ENCODE peak calls at places on chromosomes 2 and 18, in eight cellular contexts. One of them, this sample, is unnamed.

GRCh38 chr2:31213063-31213882 is 4.0 kb downstream of the CAPN14 start:
- DNase-seq in IMR-90: no peak
- DNase-seq in A549: no peak
- DNase-seq in suprapubic skin: no peak
- DNase-seq in heart left ventricle: no peak
- DNase-seq in prostate gland: no peak
- DNase-seq in transverse colon: no peak
- DNase-seq in breast epithelium: no peak
- DNase-seq in this sample: no peak

GRCh38 chr2:234816056-234816455 is 135.8 kb upstream of the SH3BP4 start:
- DNase-seq in IMR-90: no peak
- DNase-seq in breast epithelium: no peak
- DNase-seq in prostate gland: no peak
- DNase-seq in A549: no peak
- DNase-seq in heart left ventricle: no peak
- DNase-seq in transverse colon: no peak
- DNase-seq in suprapubic skin: no peak
- DNase-seq in this sample: no peak

GRCh38 chr18:50079571-50080295 is 115.2 kb downstream of the MYO5B start:
- DNase-seq in breast epithelium: peak; percentile 72
- DNase-seq in suprapubic skin: no peak
- DNase-seq in prostate gland: peak; percentile 36
- DNase-seq in heart left ventricle: peak; percentile 72
- DNase-seq in transverse colon: peak; percentile 13
- DNase-seq in IMR-90: no peak
- DNase-seq in A549: no peak
- DNase-seq in this sample: peak; percentile 96

GRCh38 chr2:55885129-55885943 is 38.2 kb downstream of the EFEMP1 start:
- DNase-seq in suprapubic skin: no peak
- DNase-seq in IMR-90: peak; percentile 96
- DNase-seq in heart left ventricle: no peak
- DNase-seq in transverse colon: no peak
- DNase-seq in breast epithelium: no peak
- DNase-seq in A549: peak; percentile 74
- DNase-seq in prostate gland: no peak
- DNase-seq in this sample: no peak

GRCh38 chr2:11790228-11790627 is 43.8 kb downstream of the LPIN1 start:
- DNase-seq in prostate gland: no peak
- DNase-seq in suprapubic skin: no peak
- DNase-seq in heart left ventricle: no peak
- DNase-seq in A549: no peak
- DNase-seq in IMR-90: no peak
- DNase-seq in transverse colon: no peak
- DNase-seq in breast epithelium: no peak
- DNase-seq in this sample: peak; percentile 41

GRCh38 chr2:78890940-78891339 is 134.6 kb upstream of the REG3G start:
- DNase-seq in breast epithelium: no peak
- DNase-seq in prostate gland: no peak
- DNase-seq in A549: no peak
- DNase-seq in transverse colon: no peak
- DNase-seq in IMR-90: no peak
- DNase-seq in heart left ventricle: no peak
- DNase-seq in suprapubic skin: no peak
- DNase-seq in this sample: no peak

GRCh38 chr2:144357623-144358400 is 162.1 kb downstream of the ZEB2 start:
- DNase-seq in A549: peak; percentile 92
- DNase-seq in breast epithelium: no peak
- DNase-seq in IMR-90: peak; percentile 99
- DNase-seq in suprapubic skin: no peak
- DNase-seq in heart left ventricle: no peak
- DNase-seq in transverse colon: no peak
- DNase-seq in prostate gland: no peak
- DNase-seq in this sample: no peak

GRCh38 chr18:3329471-3329870 is 67.5 kb downstream of the MYL12B start:
- DNase-seq in transverse colon: no peak
- DNase-seq in suprapubic skin: no peak
- DNase-seq in breast epithelium: no peak
- DNase-seq in heart left ventricle: no peak
- DNase-seq in A549: no peak
- DNase-seq in IMR-90: no peak
- DNase-seq in prostate gland: no peak
- DNase-seq in this sample: no peak

GRCh38 chr2:215808996-215809395 is 204.4 kb downstream of the MREG start:
- DNase-seq in breast epithelium: no peak
- DNase-seq in prostate gland: no peak
- DNase-seq in suprapubic skin: no peak
- DNase-seq in transverse colon: no peak
- DNase-seq in heart left ventricle: no peak
- DNase-seq in IMR-90: no peak
- DNase-seq in A549: no peak
- DNase-seq in this sample: no peak

GRCh38 chr18:67728364-67728763 is 211.8 kb upstream of the DSEL start:
- DNase-seq in breast epithelium: no peak
- DNase-seq in suprapubic skin: no peak
- DNase-seq in transverse colon: no peak
- DNase-seq in A549: no peak
- DNase-seq in prostate gland: no peak
- DNase-seq in heart left ventricle: no peak
- DNase-seq in IMR-90: no peak
- DNase-seq in this sample: no peak

GRCh38 chr2:145530653-145531052 is 1010.7 kb upstream of the ZEB2 start:
- DNase-seq in breast epithelium: no peak
- DNase-seq in heart left ventricle: no peak
- DNase-seq in IMR-90: no peak
- DNase-seq in transverse colon: no peak
- DNase-seq in suprapubic skin: no peak
- DNase-seq in A549: no peak
- DNase-seq in prostate gland: no peak
- DNase-seq in this sample: no peak

GRCh38 chr2:178473931-178474330 is 4.5 kb downstream of the FKBP7 start:
- DNase-seq in IMR-90: peak; percentile 15
- DNase-seq in transverse colon: no peak
- DNase-seq in breast epithelium: no peak
- DNase-seq in suprapubic skin: no peak
- DNase-seq in prostate gland: no peak
- DNase-seq in heart left ventricle: no peak
- DNase-seq in A549: no peak
- DNase-seq in this sample: peak; percentile 15

GRCh38 chr2:20642026-20642971 is 8.6 kb downstream of the HS1BP3 start:
- DNase-seq in breast epithelium: peak; percentile 75
- DNase-seq in suprapubic skin: no peak
- DNase-seq in heart left ventricle: peak; percentile 78
- DNase-seq in prostate gland: peak; percentile 76
- DNase-seq in transverse colon: peak; percentile 82
- DNase-seq in A549: peak; percentile 69
- DNase-seq in IMR-90: peak; percentile 57
- DNase-seq in this sample: peak; percentile 70

GRCh38 chr2:96085541-96086355 is 30.6 kb downstream of the ADRA2B start:
- DNase-seq in A549: no peak
- DNase-seq in transverse colon: no peak
- DNase-seq in IMR-90: no peak
- DNase-seq in heart left ventricle: no peak
- DNase-seq in suprapubic skin: no peak
- DNase-seq in prostate gland: no peak
- DNase-seq in breast epithelium: peak; percentile 15
- DNase-seq in this sample: no peak

GRCh38 chr2:222410534-222410933 is 13.8 kb upstream of the SGPP2 start:
- DNase-seq in prostate gland: no peak
- DNase-seq in breast epithelium: no peak
- DNase-seq in heart left ventricle: no peak
- DNase-seq in A549: no peak
- DNase-seq in transverse colon: no peak
- DNase-seq in IMR-90: no peak
- DNase-seq in suprapubic skin: no peak
- DNase-seq in this sample: peak; percentile 85

GRCh38 chr2:160388464-160389263 is 104.9 kb downstream of the RBMS1 start:
- DNase-seq in suprapubic skin: peak; percentile 78
- DNase-seq in breast epithelium: no peak
- DNase-seq in IMR-90: no peak
- DNase-seq in A549: no peak
- DNase-seq in prostate gland: no peak
- DNase-seq in heart left ventricle: peak; percentile 67
- DNase-seq in transverse colon: peak; percentile 32
- DNase-seq in this sample: peak; percentile 29
- H3K4me1 ChIP-seq in suprapubic skin: peaks cover 61% of the 10 kb centered on the region
- H3K4me1 ChIP-seq in breast epithelium: peaks cover 6% of the 10 kb centered on the region
- H3K4me1 ChIP-seq in IMR-90: peaks cover 46% of the 10 kb centered on the region
- H3K4me1 ChIP-seq in A549: peaks cover 89% of the 10 kb centered on the region
- H3K4me1 ChIP-seq in prostate gland: peaks cover 2% of the 10 kb centered on the region
- H3K4me1 ChIP-seq in heart left ventricle: peaks cover 67% of the 10 kb centered on the region
- H3K4me1 ChIP-seq in transverse colon: peaks cover 25% of the 10 kb centered on the region
- H3K4me1 ChIP-seq in this sample: peaks cover 38% of the 10 kb centered on the region

DNA sequence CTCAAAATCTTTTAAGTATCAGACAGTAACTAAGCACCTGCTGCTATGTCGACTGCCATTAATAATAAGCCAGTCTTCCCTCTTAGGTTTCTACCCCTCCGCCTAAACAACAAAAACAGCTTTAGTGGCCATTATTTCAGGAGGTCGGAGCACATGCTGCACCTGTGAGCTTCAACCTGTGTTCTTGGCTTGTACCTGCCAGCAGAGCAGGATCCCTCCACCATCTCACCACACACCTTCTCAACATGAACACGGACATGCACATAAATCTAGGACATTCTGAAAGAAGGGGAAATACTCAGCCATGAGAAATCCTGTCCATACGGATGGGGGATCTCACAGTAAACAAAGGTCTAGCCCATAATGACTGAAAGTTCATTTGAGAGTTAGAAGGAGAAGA is 3.7 kb downstream of the CYB5A start:
- DNase-seq in prostate gland: no peak
- DNase-seq in transverse colon: no peak
- DNase-seq in heart left ventricle: no peak
- DNase-seq in breast epithelium: no peak
- DNase-seq in suprapubic skin: no peak
- DNase-seq in A549: no peak
- DNase-seq in IMR-90: no peak
- DNase-seq in this sample: no peak
- H3K4me3 ChIP-seq in prostate gland: no peak overlapping the region
- H3K4me3 ChIP-seq in transverse colon: no peak overlapping the region
- H3K4me3 ChIP-seq in heart left ventricle: no peak overlapping the region
- H3K4me3 ChIP-seq in breast epithelium: peak overlapping the region; percentile 13
- H3K4me3 ChIP-seq in suprapubic skin: no peak overlapping the region
- H3K4me3 ChIP-seq in A549: no peak overlapping the region
- H3K4me3 ChIP-seq in IMR-90: no peak overlapping the region
- H3K4me3 ChIP-seq in this sample: no peak overlapping the region

GRCh38 chr18:32773187-32773712 is 427 bp upstream of the KLHL14 start:
- DNase-seq in heart left ventricle: no peak
- DNase-seq in prostate gland: no peak
- DNase-seq in IMR-90: no peak
- DNase-seq in breast epithelium: no peak
- DNase-seq in A549: no peak
- DNase-seq in transverse colon: no peak
- DNase-seq in suprapubic skin: no peak
- DNase-seq in this sample: no peak

GRCh38 chr18:32771871-32772499 is 838 bp downstream of the KLHL14 start:
- DNase-seq in prostate gland: no peak
- DNase-seq in transverse colon: no peak
- DNase-seq in breast epithelium: no peak
- DNase-seq in IMR-90: no peak
- DNase-seq in heart left ventricle: no peak
- DNase-seq in suprapubic skin: no peak
- DNase-seq in A549: no peak
- DNase-seq in this sample: peak; percentile 71

GRCh38 chr18:32771169-32771751 is 1.6 kb downstream of the KLHL14 start:
- DNase-seq in breast epithelium: no peak
- DNase-seq in prostate gland: no peak
- DNase-seq in IMR-90: no peak
- DNase-seq in transverse colon: no peak
- DNase-seq in A549: no peak
- DNase-seq in heart left ventricle: no peak
- DNase-seq in suprapubic skin: no peak
- DNase-seq in this sample: peak; percentile 60

GRCh38 chr18:32770651-32771168 is 2.1 kb downstream of the KLHL14 start:
- DNase-seq in prostate gland: no peak
- DNase-seq in IMR-90: no peak
- DNase-seq in suprapubic skin: no peak
- DNase-seq in A549: no peak
- DNase-seq in breast epithelium: no peak
- DNase-seq in heart left ventricle: no peak
- DNase-seq in transverse colon: no peak
- DNase-seq in this sample: peak; percentile 50

DNA sequence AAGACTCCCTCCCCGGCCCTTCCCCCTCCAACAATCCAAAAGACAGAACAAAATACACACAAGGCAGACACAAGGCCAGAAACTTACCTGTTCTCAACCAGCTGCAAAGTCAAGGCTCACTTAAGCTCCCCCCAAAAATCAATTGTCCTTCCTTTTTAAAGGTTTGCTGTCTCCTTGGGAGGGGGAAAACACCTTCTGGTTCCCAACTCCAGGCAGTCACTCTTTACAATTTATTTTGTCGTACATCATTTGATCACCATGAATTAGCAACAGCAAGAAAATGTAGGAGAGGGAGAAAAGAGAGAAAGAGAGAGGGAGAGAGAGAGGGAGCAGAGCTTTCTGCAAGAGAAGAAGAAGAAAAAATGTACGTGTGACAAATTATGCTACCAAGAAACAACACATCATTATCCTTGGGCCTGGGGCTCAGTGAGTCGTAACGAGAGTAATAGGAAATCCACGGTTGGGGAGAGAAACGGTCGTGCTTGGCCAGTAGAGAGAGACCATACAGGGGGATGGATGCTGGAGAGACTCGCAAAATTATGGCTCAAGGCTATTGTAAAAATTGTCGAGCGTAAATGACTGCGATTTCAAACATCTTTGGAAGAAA is at the start of gene KLHL14:
- DNase-seq in suprapubic skin: no peak
- DNase-seq in A549: no peak
- DNase-seq in breast epithelium: no peak
- DNase-seq in prostate gland: no peak
- DNase-seq in IMR-90: no peak
- DNase-seq in transverse colon: no peak
- DNase-seq in heart left ventricle: no peak
- DNase-seq in this sample: peak; percentile 57
- TF ChIP-seq POLR2A in suprapubic skin: no peak
- TF ChIP-seq POLR2A in A549: no peak
- TF ChIP-seq POLR2A in breast epithelium: no peak
- TF ChIP-seq POLR2A in prostate gland: no peak
- TF ChIP-seq POLR2A in IMR-90: no peak
- TF ChIP-seq POLR2A in transverse colon: no peak
- TF ChIP-seq POLR2A in heart left ventricle: no peak
- TF ChIP-seq POLR2A in this sample: no peak

DNA sequence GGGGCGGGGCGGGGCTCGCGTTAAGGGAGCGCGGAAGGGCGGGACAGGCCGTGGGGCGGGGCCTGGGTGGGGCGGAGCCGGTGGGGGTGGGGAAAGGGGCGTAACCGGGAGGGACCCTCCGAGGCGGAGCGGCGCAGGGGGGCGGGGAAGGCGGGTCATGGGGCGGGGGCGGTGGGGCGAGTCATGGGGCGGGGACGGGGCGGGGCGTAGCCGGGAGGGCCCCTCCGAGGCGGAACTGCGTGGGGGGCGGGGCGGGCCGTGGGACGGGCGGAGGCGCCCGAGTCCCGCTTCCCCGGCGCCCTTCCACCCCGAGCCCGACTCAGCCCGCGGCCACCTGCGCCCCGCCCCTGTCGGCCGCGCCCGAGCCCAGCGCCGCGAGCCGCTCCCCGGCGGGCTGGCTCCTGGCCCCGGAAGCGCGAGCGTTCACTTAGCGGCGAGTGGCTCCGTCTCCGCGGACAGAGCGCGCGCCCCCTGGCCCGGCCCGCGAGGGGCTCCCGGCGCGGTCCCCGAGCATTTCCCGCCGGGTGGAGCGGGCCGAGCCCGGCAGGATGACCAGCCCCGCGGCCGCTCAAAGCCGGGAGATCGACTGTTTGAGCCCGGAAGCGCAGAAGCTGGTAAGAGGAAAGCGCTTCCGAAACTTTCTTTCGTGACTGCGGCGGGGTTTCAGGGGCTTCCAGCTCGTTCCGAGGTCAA is 64.7 kb downstream of the LRRFIP1 start:
- DNase-seq in IMR-90: peak; percentile 80
- DNase-seq in prostate gland: peak; percentile 97
- DNase-seq in suprapubic skin: peak; percentile 98
- DNase-seq in breast epithelium: peak; percentile 92
- DNase-seq in transverse colon: peak; percentile 99
- DNase-seq in heart left ventricle: peak; percentile 97
- DNase-seq in A549: peak; percentile 93
- DNase-seq in this sample: peak; percentile 96
- H3K4me1 ChIP-seq in IMR-90: peaks cover 30% of the 10 kb centered on the region
- H3K4me1 ChIP-seq in prostate gland: peaks cover 20% of the 10 kb centered on the region
- H3K4me1 ChIP-seq in suprapubic skin: peaks cover 85% of the 10 kb centered on the region
- H3K4me1 ChIP-seq in breast epithelium: peaks cover 9% of the 10 kb centered on the region
- H3K4me1 ChIP-seq in transverse colon: peaks cover 77% of the 10 kb centered on the region
- H3K4me1 ChIP-seq in heart left ventricle: peaks cover 67% of the 10 kb centered on the region
- H3K4me1 ChIP-seq in A549: peaks cover 62% of the 10 kb centered on the region
- H3K4me1 ChIP-seq in this sample: peaks cover 55% of the 10 kb centered on the region

This sample was measured in thyroid gland.